ENCODE peak calls at places on chromosomes 6 and 20, in ten cellular contexts. A, S, Z, J, L, F, C, H, R and G are unnamed samples.

GRCh38 chr6:15596241-15596896 is 66.5 kb downstream of the DTNBP1 start:
- ATAC-seq in A (peak; percentile 10), S (no peak), Z (no peak), J (no peak), L (no peak), F (no peak), C (no peak), H (no peak), R (no peak), G (no peak)

GRCh38 chr6:48986105-48986504 is 476.9 kb downstream of the MMUT start:
- ATAC-seq in A (no peak), S (no peak), Z (no peak), J (no peak), L (no peak), F (no peak), C (no peak), H (no peak), R (no peak), G (no peak)

GRCh38 chr6:74964871-74965441 is 240.9 kb downstream of the COL12A1 start:
- ATAC-seq in A (no peak), S (no peak), Z (no peak), J (no peak), L (no peak), F (peak; percentile 91), C (no peak), H (no peak), R (no peak), G (no peak)

GRCh38 chr6:53464942-53465460 is 79.9 kb downstream of the GCLC start:
- ATAC-seq in A (peak; percentile 90), S (peak; percentile 96), Z (no peak), J (peak; percentile 19), L (no peak), F (no peak), C (no peak), H (peak; percentile 88), R (peak; percentile 49), G (peak; percentile 66)

GRCh38 chr6:25186919-25187318 is 92.3 kb upstream of the CARMIL1 start:
- ATAC-seq in A (no peak), S (no peak), Z (peak; percentile 63), J (no peak), L (no peak), F (no peak), C (no peak), H (no peak), R (no peak), G (no peak)

GRCh38 chr6:137231156-137231555 is 12.0 kb upstream of the IFNGR1 start:
- ATAC-seq in A (no peak), S (no peak), Z (no peak), J (no peak), L (no peak), F (no peak), C (no peak), H (no peak), R (no peak), G (no peak)

GRCh38 chr20:13873814-13874213 is 89.0 kb downstream of the NDUFAF5 start:
- ATAC-seq in A (no peak), S (no peak), Z (no peak), J (no peak), L (no peak), F (no peak), C (no peak), H (no peak), R (no peak), G (no peak)

GRCh38 chr20:20024942-20025341 is 7.8 kb downstream of the NAA20 start:
- ATAC-seq in A (no peak), S (no peak), Z (no peak), J (peak; percentile 53), L (no peak), F (no peak), C (no peak), H (no peak), R (peak; percentile 33), G (no peak)

GRCh38 chr6:170473226-170473789 is 79.8 kb downstream of the PSMB1 start:
- ATAC-seq in A (no peak), S (no peak), Z (no peak), J (no peak), L (no peak), F (no peak), C (no peak), H (peak; percentile 94), R (peak; percentile 90), G (no peak)

GRCh38 chr6:741410-742339 is 48.7 kb upstream of the EXOC2 start:
- ATAC-seq in A (no peak), S (no peak), Z (peak; percentile 90), J (no peak), L (no peak), F (no peak), C (no peak), H (no peak), R (no peak), G (no peak)

GRCh38 chr20:43727980-43728590 is 1.3 kb upstream of the GTSF1L start:
- ATAC-seq in A (no peak), S (no peak), Z (no peak), J (no peak), L (peak; percentile 77), F (no peak), C (no peak), H (no peak), R (no peak), G (no peak)

GRCh38 chr6:35730745-35731413 is 6.0 kb upstream of the ARMC12 start:
- ATAC-seq in A (no peak), S (no peak), Z (peak; percentile 1), J (no peak), L (no peak), F (peak; percentile 8), C (no peak), H (no peak), R (no peak), G (no peak)

GRCh38 chr6:69232506-69233194 is 564.2 kb downstream of the LMBRD1 start:
- ATAC-seq in A (peak; percentile 81), S (peak; percentile 88), Z (peak; percentile 63), J (no peak), L (peak; percentile 73), F (no peak), C (no peak), H (peak; percentile 97), R (peak; percentile 96), G (peak; percentile 84)

GRCh38 chr6:45625191-45625664 is 247.5 kb upstream of the SUPT3H start:
- ATAC-seq in A (no peak), S (no peak), Z (peak; percentile 88), J (no peak), L (no peak), F (peak; percentile 30), C (no peak), H (no peak), R (no peak), G (no peak)

GRCh38 chr6:163826668-163827067 is 412.1 kb downstream of the QKI start:
- ATAC-seq in A (no peak), S (peak; percentile 45), Z (no peak), J (no peak), L (no peak), F (no peak), C (no peak), H (no peak), R (no peak), G (no peak)

GRCh38 chr6:3281669-3282460 is 23.1 kb downstream of the PSMG4 start:
- ATAC-seq in A (peak; percentile 63), S (no peak), Z (no peak), J (peak; percentile 86), L (no peak), F (no peak), C (no peak), H (peak; percentile 32), R (peak; percentile 6), G (peak; percentile 38)

GRCh38 chr6:63816979-63817436 is 181.4 kb downstream of the PHF3 start:
- ATAC-seq in A (no peak), S (no peak), Z (no peak), J (no peak), L (no peak), F (peak; percentile 83), C (no peak), H (no peak), R (no peak), G (no peak)

GRCh38 chr20:45395114-45395415 is 13.0 kb upstream of the DBNDD2 start:
- ATAC-seq in A (no peak), S (peak; percentile 9), Z (no peak), J (no peak), L (no peak), F (no peak), C (no peak), H (no peak), R (no peak), G (no peak)

GRCh38 chr6:140485740-140486467 is 1111.5 kb upstream of the CITED2 start:
- ATAC-seq in A (peak; percentile 85), S (peak; percentile 71), Z (no peak), J (no peak), L (no peak), F (peak; percentile 54), C (no peak), H (peak; percentile 63), R (peak; percentile 44), G (peak; percentile 48)

GRCh38 chr20:36971103-36971502 is 19.6 kb upstream of the SAMHD1 start:
- ATAC-seq in A (no peak), S (no peak), Z (peak; percentile 84), J (no peak), L (no peak), F (no peak), C (no peak), H (no peak), R (no peak), G (no peak)

GRCh38 chr6:46218457-46218856 is 47.7 kb upstream of the ENPP5 start:
- ATAC-seq in A (no peak), S (no peak), Z (no peak), J (no peak), L (no peak), F (no peak), C (no peak), H (no peak), R (no peak), G (no peak)

GRCh38 chr20:41540916-41541315 is 77.3 kb downstream of the CHD6 start:
- ATAC-seq in A (no peak), S (no peak), Z (no peak), J (no peak), L (no peak), F (no peak), C (no peak), H (no peak), R (peak; percentile 36), G (no peak)

GRCh38 chr6:169292340-169293124 is 38.9 kb upstream of the THBS2 start:
- ATAC-seq in A (peak; percentile 76), S (no peak), Z (no peak), J (peak; percentile 54), L (no peak), F (peak; percentile 71), C (no peak), H (no peak), R (peak; percentile 49), G (peak; percentile 85)

GRCh38 chr6:131917318-131917717 is 33.9 kb downstream of the CCN2 start:
- ATAC-seq in A (no peak), S (no peak), Z (no peak), J (no peak), L (no peak), F (no peak), C (no peak), H (no peak), R (no peak), G (no peak)

GRCh38 chr6:52893803-52894202 is 15.7 kb downstream of the GSTA3 start:
- ATAC-seq in A (no peak), S (no peak), Z (no peak), J (no peak), L (no peak), F (no peak), C (no peak), H (no peak), R (no peak), G (no peak)

GRCh38 chr20:18092890-18093289 is 35.2 kb upstream of the OVOL2 start:
- ATAC-seq in A (no peak), S (no peak), Z (no peak), J (no peak), L (no peak), F (peak; percentile 46), C (no peak), H (no peak), R (no peak), G (no peak)

GRCh38 chr6:149264629-149265028 is 52.9 kb upstream of the TAB2 start:
- ATAC-seq in A (no peak), S (no peak), Z (peak; percentile 60), J (no peak), L (peak; percentile 90), F (no peak), C (no peak), H (no peak), R (no peak), G (no peak)

GRCh38 chr6:34182751-34183531 is 37.1 kb upstream of the GRM4 start:
- ATAC-seq in A (peak; percentile 74), S (peak; percentile 85), Z (peak; percentile 95), J (no peak), L (peak; percentile 98), F (no peak), C (peak; percentile 89), H (peak; percentile 68), R (no peak), G (no peak)